ENCODE peak calls at places on chromosomes 1 and 21, in six cellular contexts. V is WERI-Rb-1, D is upper lobe of right lung, L is sigmoid colon, S is right lobe of liver, M is HFF-Myc. T is an unnamed sample.
A peak's percentile ranks its signal among the peaks of the same experiment; 100 is the strongest.

GRCh38 chr1:76759950-76760349 is 107.3 kb upstream of the ST6GALNAC5 start:
- DNase-seq in D (peak; percentile 78), L (no peak), V (no peak), M (no peak), S (no peak), T (peak; percentile 40)

GRCh38 chr1:72526926-72527325 is 244.6 kb upstream of the NEGR1 start:
- DNase-seq in S (no peak), M (no peak), D (no peak), V (no peak), L (no peak), T (peak; percentile 18)

GRCh38 chr1:6118415-6118814 is 61.7 kb downstream of the CHD5 start:
- DNase-seq in D (no peak), M (no peak), V (no peak), L (no peak), S (no peak), T (peak; percentile 44)

GRCh38 chr1:214022229-214022791 is 34.5 kb downstream of the PROX1 start:
- DNase-seq in M (no peak), S (no peak), V (no peak), D (no peak), L (no peak), T (no peak)

GRCh38 chr1:31423418-31423947 is 10.5 kb downstream of the SERINC2 start:
- DNase-seq in D (no peak), L (no peak), S (peak; percentile 49), V (no peak), M (no peak), T (no peak)

GRCh38 chr1:156742017-156742416 is 1.1 kb upstream of the MRPL24 start:
- DNase-seq in S (no peak), V (no peak), D (no peak), L (no peak), M (no peak), T (no peak)

GRCh38 chr1:150362721-150363425 is 1.1 kb upstream of the RPRD2 start:
- DNase-seq in S (no peak), L (peak; percentile 62), V (no peak), D (peak; percentile 54), M (no peak), T (peak; percentile 13)

GRCh38 chr1:196535727-196536126 is 72.5 kb downstream of the KCNT2 start:
- DNase-seq in D (no peak), M (peak; percentile 38), S (peak; percentile 24), L (no peak), V (peak; percentile 68), T (peak; percentile 41)

GRCh38 chr1:58881471-58881994 is 97.7 kb upstream of the JUN start:
- DNase-seq in L (peak; percentile 80), S (peak; percentile 88), M (no peak), D (no peak), V (no peak), T (peak; percentile 66)

GRCh38 chr21:44456915-44457736 is 1.8 kb downstream of the LRRC3 start:
- DNase-seq in V (no peak), D (peak; percentile 64), M (no peak), L (peak; percentile 63), S (peak; percentile 60), T (no peak)

GRCh38 chr1:35927472-35927871 is 3.4 kb upstream of the AGO3 start:
- DNase-seq in M (no peak), V (no peak), S (no peak), D (no peak), L (no peak), T (no peak)

GRCh38 chr1:111275079-111275478 is 15.6 kb upstream of the CHIA start:
- DNase-seq in M (peak; percentile 67), L (peak; percentile 84), V (no peak), S (no peak), D (no peak), T (peak; percentile 95)

GRCh38 chr1:212110617-212111016 is 75.1 kb downstream of the DTL start:
- DNase-seq in V (no peak), L (no peak), M (no peak), S (no peak), D (no peak), T (peak; percentile 45)

GRCh38 chr1:51523931-51524330 is 4.9 kb upstream of the EPS15 start:
- DNase-seq in V (no peak), S (no peak), D (no peak), L (no peak), M (no peak), T (no peak)

GRCh38 chr1:67393240-67393639 is 37.0 kb downstream of the SERBP1 start:
- DNase-seq in L (no peak), V (no peak), D (no peak), M (no peak), S (no peak), T (no peak)

GRCh38 chr1:212062832-212063438 is 27.4 kb downstream of the DTL start:
- DNase-seq in L (no peak), V (no peak), M (no peak), S (no peak), D (no peak), T (peak; percentile 63)

GRCh38 chr1:103469801-103470200 is 55.7 kb upstream of the RNPC3 start:
- DNase-seq in L (no peak), V (no peak), M (no peak), D (no peak), S (no peak), T (no peak)

GRCh38 chr1:103461171-103462105 is 64.1 kb upstream of the RNPC3 start:
- DNase-seq in M (no peak), S (no peak), V (no peak), L (no peak), D (no peak), T (peak; percentile 17)

GRCh38 chr1:103467100-103467499 is 58.4 kb upstream of the RNPC3 start:
- DNase-seq in L (no peak), D (no peak), V (no peak), M (no peak), S (no peak), T (no peak)
- H3K4me3 ChIP-seq in L (no peak overlapping the region), D (no peak overlapping the region), V (no peak overlapping the region), M (no peak overlapping the region), S (no peak overlapping the region), T (no peak overlapping the region)

DNA sequence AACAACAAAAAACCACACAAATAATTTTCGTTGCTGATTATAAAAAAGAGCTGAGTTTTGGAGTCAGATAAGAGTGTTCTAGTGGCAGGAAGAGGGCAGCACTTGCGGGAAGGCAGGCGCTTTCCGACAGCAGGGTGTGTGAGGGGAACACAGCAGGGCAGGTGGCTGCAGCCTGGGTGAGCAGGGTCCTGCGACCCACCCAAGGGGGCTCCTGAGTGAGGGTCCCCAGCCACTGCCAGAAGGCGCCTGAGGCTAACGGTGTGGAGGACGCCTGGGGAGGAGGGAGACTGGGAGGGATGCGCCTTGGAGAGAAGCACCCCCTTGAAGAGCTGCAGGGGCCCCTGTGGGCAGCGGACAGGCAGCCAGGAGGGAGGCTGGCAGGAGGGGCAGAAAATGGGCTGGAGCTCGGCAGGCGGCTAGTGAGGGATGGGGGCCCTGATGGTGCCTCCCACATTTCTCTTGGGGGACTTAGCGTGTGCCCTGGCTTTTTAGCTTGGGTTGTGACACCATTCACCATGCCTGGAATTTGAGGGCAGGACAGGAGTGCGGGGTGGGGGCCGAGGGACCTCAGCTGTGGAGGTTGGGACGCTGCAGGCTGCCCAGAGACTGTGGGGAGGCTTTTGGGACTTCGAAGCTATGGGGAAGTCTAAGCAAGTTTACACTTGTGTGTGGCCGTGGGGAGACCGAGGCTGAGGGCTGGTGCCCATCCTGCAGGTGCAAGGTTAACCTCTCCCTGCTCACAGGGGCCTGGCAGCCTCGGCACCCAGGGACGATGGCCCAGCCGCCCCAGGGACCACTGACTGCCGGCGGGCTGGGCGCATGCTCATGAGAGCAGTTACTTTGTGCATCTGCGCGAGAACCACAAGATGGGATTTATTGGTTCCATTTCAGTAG is 111.4 kb downstream of the SIK1 start:
- DNase-seq in L (no peak), D (no peak), V (no peak), M (no peak), S (peak; percentile 48), T (no peak)
- TF ChIP-seq CTCF in L (no peak), D (no peak), V (peak; percentile 26), M (no peak), S (no peak), T (peak; percentile 29)

GRCh38 chr1:187876775-187877174 is 1048.0 kb downstream of the PLA2G4A start:
- DNase-seq in L (no peak), M (no peak), V (no peak), D (no peak), S (no peak), T (no peak)
- H3K4me3 ChIP-seq in L (no peak overlapping the region), M (no peak overlapping the region), V (no peak overlapping the region), D (no peak overlapping the region), S (no peak overlapping the region), T (no peak overlapping the region)

GRCh38 chr1:206974154-206974553 is 3.9 kb upstream of the FCAMR start:
- DNase-seq in D (no peak), L (no peak), V (no peak), M (no peak), S (no peak), T (no peak)
- TF ChIP-seq CTCF in D (no peak), L (no peak), V (no peak), M (no peak), S (no peak), T (no peak)

DNA sequence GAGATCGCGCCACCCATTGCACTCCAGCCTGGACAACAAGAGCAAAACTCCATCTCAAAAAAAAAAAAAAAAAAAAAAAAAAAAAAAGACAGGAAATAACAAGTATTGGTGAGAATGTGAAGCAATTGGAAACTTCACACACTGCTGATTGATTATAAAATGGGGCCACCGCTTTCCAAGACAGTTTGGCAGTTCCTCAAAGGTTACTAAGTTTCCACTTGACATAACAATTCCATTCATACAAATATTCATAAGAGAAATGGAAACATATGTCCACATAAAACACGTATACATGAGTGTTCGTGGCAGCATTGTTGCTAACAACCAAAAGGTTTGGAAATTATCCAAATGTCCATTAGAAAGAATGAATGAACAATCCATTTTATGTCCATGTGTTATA is 26.3 kb downstream of the USP24 start:
- DNase-seq in S (no peak), V (no peak), L (no peak), D (no peak), M (no peak), T (no peak)
- H3K4me3 ChIP-seq in S (no peak overlapping the region), V (no peak overlapping the region), L (no peak overlapping the region), D (no peak overlapping the region), M (no peak overlapping the region), T (no peak overlapping the region)

GRCh38 chr1:23403735-23404486 is 20.6 kb downstream of the TCEA3 start:
- DNase-seq in M (peak; percentile 89), V (peak; percentile 89), S (peak; percentile 89), L (peak; percentile 95), D (peak; percentile 92), T (peak; percentile 95)
- TF ChIP-seq CTCF in M (peak; percentile 92), V (peak; percentile 89), S (peak; percentile 92), L (peak; percentile 96), D (peak; percentile 94), T (peak; percentile 94)

GRCh38 chr1:3904843-3905185 is 4.7 kb upstream of the C1orf174 start:
- DNase-seq in M (no peak), D (peak; percentile 21), V (no peak), S (peak; percentile 15), L (no peak), T (no peak)

GRCh38 chr1:3903141-3904005 is 3.3 kb upstream of the C1orf174 start:
- DNase-seq in D (peak; percentile 62), L (no peak), S (peak; percentile 80), M (no peak), V (peak; percentile 70), T (peak; percentile 31)

GRCh38 chr1:3902546-3902945 is 2.5 kb upstream of the C1orf174 start:
- DNase-seq in L (no peak), D (peak; percentile 13), M (no peak), S (peak; percentile 9), V (no peak), T (no peak)

GRCh38 chr1:3905266-3905952 is 5.3 kb upstream of the C1orf174 start:
- DNase-seq in M (no peak), S (peak; percentile 38), L (peak; percentile 43), D (peak; percentile 40), V (no peak), T (no peak)

GRCh38 chr1:3904006-3904842 is 4.2 kb upstream of the C1orf174 start:
- DNase-seq in S (peak; percentile 50), D (peak; percentile 63), L (no peak), M (no peak), V (no peak), T (no peak)
- H3K4me3 ChIP-seq in S (no peak overlapping the region), D (no peak overlapping the region), L (no peak overlapping the region), M (no peak overlapping the region), V (peak overlapping the region; percentile 38), T (no peak overlapping the region)

T was measured in AG10803.